ENCODE peak calls at places on chromosomes 3 and 15, in nine cellular contexts. One of them, this sample, is unnamed.
A peak's percentile ranks its signal among the peaks of the same experiment; 100 is the strongest.

GRCh38 chr3:54014067-54014466 is 108.3 kb upstream of the CACNA2D3 start:
- DNase-seq in stomach: no peak
- DNase-seq in tibial nerve: no peak
- DNase-seq in A549: no peak
- DNase-seq in suprapubic skin: no peak
- DNase-seq in sigmoid colon: no peak
- DNase-seq in K562: no peak
- DNase-seq in SK-N-SH: no peak
- DNase-seq in transverse colon: no peak
- DNase-seq in this sample: no peak

GRCh38 chr3:114746502-114746901 is 400.6 kb downstream of the ZBTB20 start:
- DNase-seq in stomach: no peak
- DNase-seq in tibial nerve: no peak
- DNase-seq in A549: no peak
- DNase-seq in suprapubic skin: no peak
- DNase-seq in sigmoid colon: no peak
- DNase-seq in K562: no peak
- DNase-seq in SK-N-SH: no peak
- DNase-seq in transverse colon: no peak
- DNase-seq in this sample: no peak

GRCh38 chr3:108966773-108967172 is 13.1 kb upstream of the GUCA1C start:
- DNase-seq in stomach: no peak
- DNase-seq in tibial nerve: no peak
- DNase-seq in A549: no peak
- DNase-seq in suprapubic skin: no peak
- DNase-seq in sigmoid colon: no peak
- DNase-seq in K562: no peak
- DNase-seq in SK-N-SH: no peak
- DNase-seq in transverse colon: no peak
- DNase-seq in this sample: no peak

GRCh38 chr15:62125763-62126162 is 39.3 kb downstream of the C2CD4B start:
- DNase-seq in stomach: no peak
- DNase-seq in tibial nerve: no peak
- DNase-seq in A549: no peak
- DNase-seq in suprapubic skin: no peak
- DNase-seq in sigmoid colon: no peak
- DNase-seq in K562: peak; percentile 31
- DNase-seq in SK-N-SH: peak; percentile 36
- DNase-seq in transverse colon: peak; percentile 50
- DNase-seq in this sample: no peak

GRCh38 chr3:72426618-72427397 is 421.4 kb downstream of the SHQ1 start:
- DNase-seq in stomach: no peak
- DNase-seq in tibial nerve: no peak
- DNase-seq in A549: no peak
- DNase-seq in suprapubic skin: no peak
- DNase-seq in sigmoid colon: no peak
- DNase-seq in K562: no peak
- DNase-seq in SK-N-SH: no peak
- DNase-seq in transverse colon: no peak
- DNase-seq in this sample: no peak

GRCh38 chr3:173743512-173743911 is 346.0 kb downstream of the NLGN1 start:
- DNase-seq in stomach: no peak
- DNase-seq in tibial nerve: no peak
- DNase-seq in A549: no peak
- DNase-seq in suprapubic skin: no peak
- DNase-seq in sigmoid colon: no peak
- DNase-seq in K562: no peak
- DNase-seq in SK-N-SH: no peak
- DNase-seq in transverse colon: no peak
- DNase-seq in this sample: no peak

GRCh38 chr3:108125550-108126071 is 34.8 kb upstream of the CD47 start:
- DNase-seq in stomach: no peak
- DNase-seq in tibial nerve: no peak
- DNase-seq in A549: no peak
- DNase-seq in suprapubic skin: no peak
- DNase-seq in sigmoid colon: no peak
- DNase-seq in K562: peak; percentile 77
- DNase-seq in SK-N-SH: no peak
- DNase-seq in transverse colon: peak; percentile 53
- DNase-seq in this sample: no peak

GRCh38 chr3:15287565-15288330 is 44.6 kb downstream of the SH3BP5 start:
- DNase-seq in stomach: peak; percentile 43
- DNase-seq in tibial nerve: peak; percentile 76
- DNase-seq in A549: no peak
- DNase-seq in suprapubic skin: peak; percentile 88
- DNase-seq in sigmoid colon: peak; percentile 95
- DNase-seq in K562: peak; percentile 45
- DNase-seq in SK-N-SH: no peak
- DNase-seq in transverse colon: peak; percentile 57
- DNase-seq in this sample: peak; percentile 53

GRCh38 chr3:14925729-14926591 is 21.4 kb upstream of the NR2C2 start:
- DNase-seq in stomach: no peak
- DNase-seq in tibial nerve: no peak
- DNase-seq in A549: peak; percentile 70
- DNase-seq in suprapubic skin: peak; percentile 40
- DNase-seq in sigmoid colon: no peak
- DNase-seq in K562: peak; percentile 82
- DNase-seq in SK-N-SH: peak; percentile 70
- DNase-seq in transverse colon: peak; percentile 31
- DNase-seq in this sample: no peak

GRCh38 chr15:72168131-72168825 is 29.3 kb downstream of the GRAMD2A start:
- DNase-seq in stomach: peak; percentile 34
- DNase-seq in tibial nerve: no peak
- DNase-seq in A549: no peak
- DNase-seq in suprapubic skin: no peak
- DNase-seq in sigmoid colon: no peak
- DNase-seq in K562: peak; percentile 38
- DNase-seq in SK-N-SH: no peak
- DNase-seq in transverse colon: no peak
- DNase-seq in this sample: no peak

GRCh38 chr15:90869601-90870353 is 1.4 kb downstream of the FURIN start:
- DNase-seq in stomach: no peak
- DNase-seq in tibial nerve: peak; percentile 57
- DNase-seq in A549: no peak
- DNase-seq in suprapubic skin: no peak
- DNase-seq in sigmoid colon: peak; percentile 87
- DNase-seq in K562: peak; percentile 93
- DNase-seq in SK-N-SH: no peak
- DNase-seq in transverse colon: peak; percentile 60
- DNase-seq in this sample: no peak

GRCh38 chr15:82731527-82731926 is 21.9 kb upstream of the AP3B2 start:
- DNase-seq in stomach: no peak
- DNase-seq in tibial nerve: no peak
- DNase-seq in A549: no peak
- DNase-seq in suprapubic skin: no peak
- DNase-seq in sigmoid colon: no peak
- DNase-seq in K562: no peak
- DNase-seq in SK-N-SH: no peak
- DNase-seq in transverse colon: no peak
- DNase-seq in this sample: no peak
- TF ChIP-seq EP300 in stomach: no peak
- TF ChIP-seq EP300 in tibial nerve: no peak
- TF ChIP-seq EP300 in A549: no peak
- TF ChIP-seq EP300 in suprapubic skin: no peak
- TF ChIP-seq EP300 in sigmoid colon: no peak
- TF ChIP-seq EP300 in K562: no peak
- TF ChIP-seq EP300 in SK-N-SH: no peak
- TF ChIP-seq EP300 in transverse colon: no peak
- TF ChIP-seq EP300 in this sample: no peak

GRCh38 chr3:9007928-9008327 is 44.7 kb upstream of the RAD18 start:
- DNase-seq in stomach: no peak
- DNase-seq in tibial nerve: no peak
- DNase-seq in A549: no peak
- DNase-seq in suprapubic skin: no peak
- DNase-seq in sigmoid colon: no peak
- DNase-seq in K562: no peak
- DNase-seq in SK-N-SH: no peak
- DNase-seq in transverse colon: no peak
- DNase-seq in this sample: no peak

GRCh38 chr3:9009976-9010545 is 46.8 kb upstream of the RAD18 start:
- DNase-seq in stomach: no peak
- DNase-seq in tibial nerve: no peak
- DNase-seq in A549: no peak
- DNase-seq in suprapubic skin: no peak
- DNase-seq in sigmoid colon: no peak
- DNase-seq in K562: no peak
- DNase-seq in SK-N-SH: no peak
- DNase-seq in transverse colon: no peak
- DNase-seq in this sample: no peak

GRCh38 chr3:9007213-9007612 is 43.9 kb upstream of the RAD18 start:
- DNase-seq in stomach: no peak
- DNase-seq in tibial nerve: no peak
- DNase-seq in A549: no peak
- DNase-seq in suprapubic skin: no peak
- DNase-seq in sigmoid colon: no peak
- DNase-seq in K562: no peak
- DNase-seq in SK-N-SH: no peak
- DNase-seq in transverse colon: no peak
- DNase-seq in this sample: no peak

GRCh38 chr3:9012521-9012920 is 49.2 kb upstream of the RAD18 start:
- DNase-seq in stomach: no peak
- DNase-seq in tibial nerve: no peak
- DNase-seq in A549: no peak
- DNase-seq in suprapubic skin: no peak
- DNase-seq in sigmoid colon: no peak
- DNase-seq in K562: no peak
- DNase-seq in SK-N-SH: no peak
- DNase-seq in transverse colon: no peak
- DNase-seq in this sample: no peak

DNA sequence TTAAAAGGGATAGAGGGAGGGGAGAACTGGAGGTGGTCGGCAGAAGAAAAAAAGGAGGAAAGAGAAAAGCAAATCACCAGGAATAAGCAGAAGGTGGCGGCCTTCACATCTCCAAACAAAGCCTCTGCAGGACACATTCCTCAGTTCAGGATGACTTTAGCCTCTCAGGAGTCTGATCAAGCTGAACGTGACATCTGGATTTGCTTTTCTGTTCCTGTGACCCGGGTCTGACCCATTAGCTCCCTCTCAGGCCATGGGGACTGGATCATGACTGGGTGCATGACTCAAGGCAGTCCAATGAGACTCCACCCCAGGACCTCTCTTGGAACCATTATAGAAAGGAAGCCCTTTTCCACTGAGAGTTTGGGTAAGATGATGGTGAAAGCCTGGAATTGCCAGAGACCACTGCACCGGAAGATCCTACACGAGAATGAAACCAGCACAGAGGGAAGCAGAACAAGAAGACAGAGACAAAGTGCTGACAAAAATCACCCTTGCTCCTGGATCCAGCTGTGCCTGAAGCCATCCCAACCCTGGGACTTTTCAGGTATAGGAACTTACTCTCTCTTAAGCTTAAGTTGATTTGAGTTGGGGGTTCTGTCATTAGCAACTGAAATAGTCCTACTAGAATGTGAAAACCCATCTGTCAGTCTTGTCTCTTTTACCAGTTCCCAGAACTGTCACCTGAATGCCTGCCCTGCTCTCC is 45.4 kb upstream of the RAD18 start:
- DNase-seq in stomach: no peak
- DNase-seq in tibial nerve: no peak
- DNase-seq in A549: no peak
- DNase-seq in suprapubic skin: no peak
- DNase-seq in sigmoid colon: no peak
- DNase-seq in K562: no peak
- DNase-seq in SK-N-SH: no peak
- DNase-seq in transverse colon: no peak
- DNase-seq in this sample: no peak
- TF ChIP-seq CTCF in stomach: no peak
- TF ChIP-seq CTCF in tibial nerve: no peak
- TF ChIP-seq CTCF in A549: no peak
- TF ChIP-seq CTCF in suprapubic skin: no peak
- TF ChIP-seq CTCF in sigmoid colon: no peak
- TF ChIP-seq CTCF in K562: no peak
- TF ChIP-seq CTCF in SK-N-SH: no peak
- TF ChIP-seq CTCF in transverse colon: no peak
- TF ChIP-seq CTCF in this sample: no peak

GRCh38 chr15:85589873-85590272 is 204.9 kb downstream of the KLHL25 start:
- DNase-seq in stomach: no peak
- DNase-seq in tibial nerve: no peak
- DNase-seq in A549: peak; percentile 65
- DNase-seq in suprapubic skin: no peak
- DNase-seq in sigmoid colon: no peak
- DNase-seq in K562: no peak
- DNase-seq in SK-N-SH: no peak
- DNase-seq in transverse colon: no peak
- DNase-seq in this sample: no peak
- H3K27ac ChIP-seq in stomach: peak overlapping the region; percentile 88
- H3K27ac ChIP-seq in tibial nerve: no peak overlapping the region
- H3K27ac ChIP-seq in A549: peak overlapping the region; percentile 81
- H3K27ac ChIP-seq in suprapubic skin: peak overlapping the region; percentile 84
- H3K27ac ChIP-seq in sigmoid colon: peak overlapping the region; percentile 32
- H3K27ac ChIP-seq in K562: no peak overlapping the region
- H3K27ac ChIP-seq in SK-N-SH: no peak overlapping the region
- H3K27ac ChIP-seq in transverse colon: peak overlapping the region; percentile 87
- H3K27ac ChIP-seq in this sample: no peak overlapping the region

GRCh38 chr15:79075256-79075655 is 15.3 kb downstream of the RASGRF1 start:
- DNase-seq in stomach: no peak
- DNase-seq in tibial nerve: no peak
- DNase-seq in A549: no peak
- DNase-seq in suprapubic skin: no peak
- DNase-seq in sigmoid colon: peak; percentile 41
- DNase-seq in K562: no peak
- DNase-seq in SK-N-SH: no peak
- DNase-seq in transverse colon: no peak
- DNase-seq in this sample: no peak
- TF ChIP-seq EP300 in stomach: no peak
- TF ChIP-seq EP300 in tibial nerve: no peak
- TF ChIP-seq EP300 in A549: no peak
- TF ChIP-seq EP300 in suprapubic skin: no peak
- TF ChIP-seq EP300 in sigmoid colon: no peak
- TF ChIP-seq EP300 in K562: no peak
- TF ChIP-seq EP300 in SK-N-SH: no peak
- TF ChIP-seq EP300 in transverse colon: no peak
- TF ChIP-seq EP300 in this sample: no peak

GRCh38 chr3:65412591-65412990 is 626.1 kb downstream of the MAGI1 start:
- DNase-seq in stomach: peak; percentile 39
- DNase-seq in tibial nerve: no peak
- DNase-seq in A549: no peak
- DNase-seq in suprapubic skin: no peak
- DNase-seq in sigmoid colon: peak; percentile 90
- DNase-seq in K562: peak; percentile 1
- DNase-seq in SK-N-SH: no peak
- DNase-seq in transverse colon: peak; percentile 87
- DNase-seq in this sample: no peak
- TF ChIP-seq CTCF in stomach: no peak
- TF ChIP-seq CTCF in tibial nerve: no peak
- TF ChIP-seq CTCF in A549: no peak
- TF ChIP-seq CTCF in suprapubic skin: no peak
- TF ChIP-seq CTCF in sigmoid colon: peak; percentile 43
- TF ChIP-seq CTCF in K562: no peak
- TF ChIP-seq CTCF in SK-N-SH: no peak
- TF ChIP-seq CTCF in transverse colon: peak; percentile 46
- TF ChIP-seq CTCF in this sample: no peak